ENCODE peak calls at places on chromosomes 6 and 20, in four cellular contexts. V is astrocyte, T is IMR-90, U is AG04450. L is an unnamed sample.

GRCh38 chr6:127342296-127342945 is 988 bp downstream of the ECHDC1 start:
- DNase-seq in V (peak), T (peak), U (no peak), L (peak)

GRCh38 chr6:16544006-16544405 is 217.3 kb downstream of the ATXN1 start:
- DNase-seq in V (peak), T (peak), U (no peak), L (peak)

GRCh38 chr20:36017034-36017951 is 48.9 kb downstream of the CNBD2 start:
- DNase-seq in V (peak), T (peak), U (peak), L (peak)

GRCh38 chr6:5135783-5136376 is 50.7 kb downstream of the PPP1R3G start:
- DNase-seq in V (no peak), T (no peak), U (no peak), L (no peak)

GRCh38 chr20:48574383-48574782 is 253.4 kb downstream of the PREX1 start:
- DNase-seq in V (no peak), T (no peak), U (no peak), L (peak)

GRCh38 chr6:14635195-14635594 is 517.6 kb downstream of the CD83 start:
- DNase-seq in V (no peak), T (no peak), U (no peak), L (no peak)

GRCh38 chr6:134453792-134454510 is 136.0 kb upstream of the SGK1 start:
- DNase-seq in V (no peak), T (no peak), U (no peak), L (no peak)

GRCh38 chr6:62285612-62286469 is at the start of gene KHDRBS2:
- DNase-seq in V (no peak), T (no peak), U (no peak), L (no peak)

GRCh38 chr20:7610681-7611080 is 329.6 kb downstream of the HAO1 start:
- DNase-seq in V (no peak), T (no peak), U (no peak), L (no peak)

GRCh38 chr20:22430154-22430745 is 154.1 kb downstream of the FOXA2 start:
- DNase-seq in V (no peak), T (no peak), U (no peak), L (no peak)

GRCh38 chr6:75275067-75275466 is 9.5 kb downstream of the TMEM30A start:
- DNase-seq in V (peak), T (peak), U (peak), L (peak)

GRCh38 chr6:34142599-34142998 is 3.3 kb downstream of the GRM4 start:
- DNase-seq in V (no peak), T (no peak), U (no peak), L (no peak)

GRCh38 chr6:34138924-34139323 is 7.0 kb downstream of the GRM4 start:
- DNase-seq in V (no peak), T (no peak), U (no peak), L (no peak)

GRCh38 chr6:34138191-34138590 is 7.7 kb downstream of the GRM4 start:
- DNase-seq in V (no peak), T (no peak), U (no peak), L (no peak)

GRCh38 chr6:34142046-34142445 is 3.8 kb downstream of the GRM4 start:
- DNase-seq in V (no peak), T (no peak), U (no peak), L (no peak)

DNA sequence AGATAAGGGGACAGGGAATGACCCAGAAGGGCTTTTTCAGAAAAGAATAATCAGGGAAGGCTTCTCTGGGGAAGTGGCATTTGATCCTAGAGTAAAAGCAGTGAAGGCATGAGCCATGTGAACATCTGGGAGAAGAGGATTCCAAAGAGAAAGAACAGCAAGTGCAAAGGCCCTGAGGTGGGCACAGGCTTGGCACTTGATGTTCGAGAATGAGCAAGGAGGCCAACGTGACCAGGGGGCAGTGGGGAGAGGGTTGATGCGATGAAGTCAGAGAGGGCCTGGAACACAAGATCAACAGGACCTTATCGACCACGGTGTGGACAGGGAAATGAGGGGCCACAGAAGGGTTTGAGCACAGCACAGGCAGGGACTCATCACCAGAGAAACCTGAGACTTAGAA is 5.8 kb downstream of the GRM4 start:
- DNase-seq in V (no peak), T (no peak), U (no peak), L (no peak)
- H3K4me3 ChIP-seq in V (no peak), T (no peak), U (no peak), L (no peak)

GRCh38 chr6:63571883-63572732 is at the start of the genes LOC128125822 and PTP4A1:
- DNase-seq in V (peak), T (peak), U (peak), L (peak)
- TF ChIP-seq CTCF in V (no peak), T (peak), U (no peak), L (no peak)

GRCh38 chr6:150634641-150635292 is 35.1 kb downstream of the PLEKHG1 start:
- DNase-seq in V (peak), T (no peak), U (no peak), L (peak)
- H3K4me3 ChIP-seq in V (no peak), T (no peak), U (no peak), L (no peak)

GRCh38 chr6:35203152-35203670 is 10.5 kb upstream of the SCUBE3 start:
- DNase-seq in V (no peak), T (no peak), U (no peak), L (no peak)

GRCh38 chr6:35203680-35204079 is 10.1 kb upstream of the SCUBE3 start:
- DNase-seq in V (no peak), T (no peak), U (no peak), L (peak)

GRCh38 chr6:35206346-35206745 is 7.4 kb upstream of the SCUBE3 start:
- DNase-seq in V (no peak), T (peak), U (no peak), L (peak)

GRCh38 chr6:35199866-35200265 is 13.9 kb upstream of the SCUBE3 start:
- DNase-seq in V (no peak), T (no peak), U (no peak), L (no peak)

GRCh38 chr6:35202066-35202546 is 11.7 kb upstream of the SCUBE3 start:
- DNase-seq in V (no peak), T (no peak), U (no peak), L (no peak)
- TF ChIP-seq CTCF in V (no peak), T (no peak), U (no peak), L (no peak)